ENCODE peak calls at places on chromosomes 5 and 9, in eight cellular contexts. T is adrenal gland, O is breast epithelium, Y is heart left ventricle, B is suprapubic skin, C is ovary, R is K562, P is A549. D is an unnamed sample. For H3K4me1, the result is how much of the 10 kb centered on the place peaks cover.

GRCh38 chr9:112119225-112120045 is 55.7 kb downstream of the SUSD1 start:
- DNase-seq in B (no peak), R (no peak), C (no peak), O (no peak), P (peak), Y (no peak), T (peak), D (peak)

GRCh38 chr5:99179206-99179605 is 250.4 kb upstream of the CHD1 start:
- DNase-seq in C (no peak), O (no peak), Y (no peak), R (no peak), T (no peak), B (no peak), P (no peak), D (no peak)

GRCh38 chr5:124706729-124707361 is 39.6 kb downstream of the ZNF608 start:
- DNase-seq in P (no peak), B (no peak), C (peak), O (no peak), R (no peak), T (no peak), Y (peak), D (peak)

GRCh38 chr9:90459321-90459720 is 183.3 kb downstream of the DIRAS2 start:
- DNase-seq in Y (no peak), T (no peak), R (no peak), P (no peak), B (no peak), O (no peak), C (no peak), D (no peak)

GRCh38 chr9:91086657-91087563 is 274.8 kb downstream of the AUH start:
- DNase-seq in Y (no peak), O (no peak), T (no peak), R (no peak), P (no peak), B (no peak), C (no peak), D (no peak)

GRCh38 chr5:79689541-79690466 is at the start of gene CMYA5:
- DNase-seq in Y (peak), O (peak), P (no peak), C (peak), R (no peak), B (peak), T (no peak), D (peak)

GRCh38 chr5:64977779-64978178 is 209.0 kb downstream of the CWC27 start:
- DNase-seq in P (no peak), T (no peak), C (no peak), R (peak), O (no peak), Y (no peak), B (no peak), D (no peak)

GRCh38 chr9:114717908-114718486 is 36.0 kb upstream of the TEX48 start:
- DNase-seq in C (no peak), P (no peak), B (no peak), R (no peak), O (no peak), Y (no peak), T (no peak), D (no peak)

GRCh38 chr5:173953528-173954090 is 35.4 kb upstream of the C5orf47 start:
- DNase-seq in C (no peak), B (no peak), O (no peak), Y (no peak), R (no peak), T (no peak), P (no peak), D (no peak)

GRCh38 chr5:143328589-143329220 is 74.8 kb downstream of the NR3C1 start:
- DNase-seq in R (no peak), O (no peak), T (no peak), Y (no peak), B (no peak), P (no peak), C (no peak), D (no peak)

GRCh38 chr5:10036136-10036535 is 213.6 kb downstream of the ATPSCKMT start:
- DNase-seq in O (no peak), C (no peak), R (no peak), P (no peak), T (no peak), B (no peak), Y (no peak), D (no peak)

GRCh38 chr5:164048527-164048926 is 543.1 kb downstream of the MAT2B start:
- DNase-seq in Y (no peak), B (no peak), T (no peak), R (peak), O (no peak), C (no peak), P (no peak), D (no peak)

GRCh38 chr5:1002836-1003235 is 5.8 kb upstream of the NKD2 start:
- DNase-seq in O (no peak), T (peak), Y (no peak), B (peak), R (no peak), C (no peak), P (no peak), D (no peak)

GRCh38 chr5:102542064-102542463 is 43.3 kb upstream of the SLCO6A1 start:
- DNase-seq in T (no peak), P (no peak), Y (no peak), O (no peak), B (no peak), R (no peak), C (no peak), D (no peak)
- TF ChIP-seq POLR2A in T (no peak), P (no peak), Y (no peak), O (no peak), B (no peak), R (no peak), C (no peak), D (no peak)

GRCh38 chr9:129071526-129072131 is 9.3 kb upstream of the DOLPP1 start:
- DNase-seq in T (no peak), P (no peak), B (no peak), R (peak), O (no peak), C (no peak), Y (no peak), D (peak)

GRCh38 chr9:129069128-129069824 is 11.6 kb upstream of the DOLPP1 start:
- DNase-seq in P (no peak), R (peak), B (no peak), C (no peak), O (no peak), T (peak), Y (peak), D (peak)

GRCh38 chr9:129070670-129071525 is 10.0 kb upstream of the DOLPP1 start:
- DNase-seq in T (no peak), O (no peak), P (no peak), R (peak), B (no peak), Y (no peak), C (no peak), D (no peak)

GRCh38 chr9:129069825-129070473 is 11.0 kb upstream of the DOLPP1 start:
- DNase-seq in T (no peak), P (no peak), C (no peak), B (no peak), R (no peak), Y (no peak), O (no peak), D (no peak)

DNA sequence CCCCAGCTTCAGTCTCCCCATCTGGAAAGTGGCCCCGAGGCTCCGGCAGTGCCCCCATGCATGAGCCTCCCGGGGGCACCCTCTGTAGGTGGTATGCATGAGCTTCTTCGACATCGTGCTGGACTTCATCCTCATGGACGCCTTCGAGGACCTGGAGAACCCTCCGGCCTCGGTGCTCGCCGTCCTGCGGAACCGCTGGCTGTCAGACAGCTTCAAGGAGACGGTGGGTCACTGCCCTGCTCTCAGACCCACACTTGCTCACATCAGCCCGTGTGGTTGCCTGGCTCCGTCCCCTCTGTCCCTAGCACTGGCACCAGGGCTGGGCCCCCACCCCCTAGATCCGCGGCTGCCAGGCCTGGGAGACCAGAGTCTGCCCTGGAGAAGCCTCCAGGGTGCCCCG is 12.8 kb upstream of the DOLPP1 start:
- DNase-seq in R (no peak), P (no peak), C (no peak), O (no peak), T (no peak), Y (no peak), B (no peak), D (no peak)
- H3K4me1 ChIP-seq in R (half or more), P (under half), C (under half), O (under half), T (under half), Y (under half), B (under half), D (under half)

DNA sequence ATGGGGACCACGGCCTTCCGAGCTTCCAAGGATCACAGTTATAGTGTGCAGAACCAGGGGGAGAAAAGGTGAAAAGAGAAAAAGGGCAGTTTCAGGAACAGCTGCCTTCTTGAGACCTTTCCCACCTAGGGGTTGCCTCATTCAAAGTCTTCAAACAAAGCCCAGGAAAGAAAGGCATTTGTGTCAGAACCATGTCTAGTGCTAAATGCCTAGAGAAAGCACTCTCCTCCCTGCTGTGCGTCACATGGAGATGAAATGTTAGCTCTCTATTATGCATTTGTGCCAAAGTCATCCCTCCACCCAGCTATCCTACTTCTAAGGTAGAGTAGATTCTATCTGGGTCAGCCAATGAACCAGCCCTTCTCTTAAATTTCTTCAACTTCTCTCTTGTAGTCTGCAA is 1037.3 kb upstream of the WWC1 start:
- DNase-seq in Y (no peak), T (no peak), B (no peak), R (no peak), O (no peak), C (no peak), P (no peak), D (no peak)
- TF ChIP-seq POLR2A in Y (no peak), T (no peak), B (no peak), R (no peak), O (no peak), C (no peak), P (no peak), D (no peak)

GRCh38 chr5:107469064-107469463 is 201.7 kb downstream of the EFNA5 start:
- DNase-seq in C (no peak), P (no peak), Y (no peak), O (no peak), B (no peak), R (no peak), T (no peak), D (no peak)
- H3K4me1 ChIP-seq in C (under half), P (half or more), Y (half or more), O (under half), B (half or more), R (under half), T (under half), D (under half)

GRCh38 chr9:16701347-16701746 is 169.1 kb downstream of the BNC2 start:
- DNase-seq in R (no peak), P (no peak), C (no peak), O (no peak), Y (no peak), B (no peak), T (no peak), D (no peak)

GRCh38 chr9:16704096-16704488 is 166.4 kb downstream of the BNC2 start:
- DNase-seq in R (no peak), O (no peak), T (no peak), B (no peak), C (no peak), Y (no peak), P (no peak), D (no peak)

GRCh38 chr9:16705121-16705604 is 165.3 kb downstream of the BNC2 start:
- DNase-seq in Y (peak), O (peak), P (peak), T (peak), R (peak), C (peak), B (peak), D (peak)

GRCh38 chr9:16708638-16709435 is 161.6 kb downstream of the BNC2 start:
- DNase-seq in B (no peak), R (no peak), P (no peak), C (no peak), O (no peak), T (no peak), Y (no peak), D (no peak)

DNA sequence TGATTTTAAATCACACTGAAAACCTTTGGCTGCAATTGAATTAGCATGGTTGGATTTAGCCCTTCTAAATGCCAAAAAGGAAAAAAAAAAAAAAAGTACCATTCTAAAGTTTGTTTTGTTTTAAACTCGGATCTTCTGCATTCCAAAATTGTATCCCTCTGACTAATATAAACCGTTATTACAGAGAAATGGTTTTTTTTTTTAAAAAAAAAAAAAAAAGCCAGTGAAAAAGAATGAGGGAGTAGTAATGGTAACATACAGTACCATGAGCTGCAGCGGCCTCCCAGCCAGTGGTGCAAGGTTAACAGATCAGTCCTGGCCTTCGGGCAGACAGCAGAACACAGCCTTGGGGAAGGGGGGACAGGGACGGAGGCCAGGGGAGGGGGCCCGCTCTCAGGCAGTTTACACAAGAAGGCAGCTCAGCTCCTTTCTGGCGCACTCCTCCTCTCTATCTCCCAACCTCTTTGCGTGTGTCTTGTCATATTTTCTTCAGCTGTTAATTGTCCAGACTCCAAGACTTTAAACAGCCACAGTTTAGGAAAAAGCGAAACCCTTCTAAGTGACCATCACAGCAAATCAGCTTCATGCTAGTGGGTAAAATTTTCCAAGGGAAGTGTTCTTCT is 165.9 kb downstream of the BNC2 start:
- DNase-seq in T (peak), P (peak), O (no peak), R (peak), B (no peak), Y (peak), C (peak), D (peak)
- TF ChIP-seq POLR2A in T (no peak), P (no peak), O (no peak), R (no peak), B (no peak), Y (no peak), C (no peak), D (no peak)

DNA sequence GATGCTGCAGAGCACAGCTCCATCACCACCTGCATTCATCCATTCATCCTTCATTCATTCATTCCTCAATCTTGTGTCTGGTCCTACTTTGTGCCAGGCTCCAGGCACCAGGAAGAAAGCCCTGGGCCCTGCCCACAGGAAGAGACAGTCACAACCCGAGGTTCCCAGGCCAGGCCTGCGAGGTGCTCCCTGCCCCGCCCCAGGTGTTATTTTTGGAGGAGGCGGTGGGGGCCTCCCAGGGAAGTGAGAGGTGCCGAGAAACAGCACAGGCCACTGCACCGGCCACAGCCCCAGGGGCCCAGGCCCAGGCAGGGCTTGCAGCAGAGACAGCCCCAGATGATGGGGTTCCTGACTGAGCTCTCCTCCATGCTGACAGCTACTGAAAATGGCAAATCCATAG is 33.4 kb downstream of the VAV2 start:
- DNase-seq in R (no peak), T (no peak), Y (no peak), O (no peak), C (no peak), P (no peak), B (no peak), D (no peak)
- H3K4me1 ChIP-seq in R (under half), T (under half), Y (half or more), O (under half), C (under half), P (under half), B (under half), D (under half)